ENCODE peak calls at places on chromosomes 16 and 17, in seven cellular contexts. One of them, this sample, is unnamed.

GRCh38 chr16:1545044-1545736 is 11.7 kb downstream of the TMEM204 start:
- DNase-seq in thoracic aorta: no peak
- DNase-seq in GM13977: no peak
- DNase-seq in Calu3: no peak
- DNase-seq in cardiac fibroblast: no peak
- DNase-seq in GM23338: no peak
- DNase-seq in foreskin fibroblast: no peak
- DNase-seq in this sample: no peak

GRCh38 chr17:12665263-12666210 is at the start of gene MYOCD:
- DNase-seq in thoracic aorta: peak; percentile 8
- DNase-seq in GM13977: peak; percentile 39
- DNase-seq in Calu3: peak; percentile 18
- DNase-seq in cardiac fibroblast: no peak
- DNase-seq in GM23338: peak; percentile 94
- DNase-seq in foreskin fibroblast: peak; percentile 37
- DNase-seq in this sample: no peak

GRCh38 chr16:1502092-1503004 is 9.2 kb downstream of the TELO2 start:
- DNase-seq in thoracic aorta: no peak
- DNase-seq in GM13977: no peak
- DNase-seq in Calu3: no peak
- DNase-seq in cardiac fibroblast: no peak
- DNase-seq in GM23338: no peak
- DNase-seq in foreskin fibroblast: no peak
- DNase-seq in this sample: no peak

GRCh38 chr16:85928411-85928820 is 29.5 kb downstream of the IRF8 start:
- DNase-seq in thoracic aorta: no peak
- DNase-seq in GM13977: no peak
- DNase-seq in Calu3: no peak
- DNase-seq in cardiac fibroblast: peak; percentile 40
- DNase-seq in GM23338: no peak
- DNase-seq in foreskin fibroblast: peak; percentile 76
- DNase-seq in this sample: no peak

GRCh38 chr17:2758870-2759269 is 9.4 kb upstream of the CCDC92B start:
- DNase-seq in thoracic aorta: no peak
- DNase-seq in GM13977: no peak
- DNase-seq in Calu3: no peak
- DNase-seq in cardiac fibroblast: no peak
- DNase-seq in GM23338: no peak
- DNase-seq in foreskin fibroblast: no peak
- DNase-seq in this sample: no peak

GRCh38 chr16:79167893-79168292 is 432.6 kb downstream of the MAF start:
- DNase-seq in thoracic aorta: no peak
- DNase-seq in GM13977: no peak
- DNase-seq in Calu3: no peak
- DNase-seq in cardiac fibroblast: no peak
- DNase-seq in GM23338: no peak
- DNase-seq in foreskin fibroblast: no peak
- DNase-seq in this sample: no peak

GRCh38 chr17:51475650-51476221 is 215.4 kb downstream of the UTP18 start:
- DNase-seq in thoracic aorta: no peak
- DNase-seq in GM13977: no peak
- DNase-seq in Calu3: no peak
- DNase-seq in cardiac fibroblast: no peak
- DNase-seq in GM23338: no peak
- DNase-seq in foreskin fibroblast: no peak
- DNase-seq in this sample: no peak

GRCh38 chr16:9139965-9140364 is 48.5 kb downstream of the HAPSTR1 start:
- DNase-seq in thoracic aorta: no peak
- DNase-seq in GM13977: peak; percentile 32
- DNase-seq in Calu3: peak; percentile 39
- DNase-seq in cardiac fibroblast: peak; percentile 41
- DNase-seq in GM23338: peak; percentile 86
- DNase-seq in foreskin fibroblast: no peak
- DNase-seq in this sample: no peak

GRCh38 chr16:88637797-88638196 is 575 bp upstream of the IL17C start:
- DNase-seq in thoracic aorta: no peak
- DNase-seq in GM13977: no peak
- DNase-seq in Calu3: no peak
- DNase-seq in cardiac fibroblast: no peak
- DNase-seq in GM23338: no peak
- DNase-seq in foreskin fibroblast: no peak
- DNase-seq in this sample: no peak

GRCh38 chr17:64003526-64004121 is 5.5 kb downstream of the PRR29 start:
- DNase-seq in thoracic aorta: no peak
- DNase-seq in GM13977: peak; percentile 3
- DNase-seq in Calu3: no peak
- DNase-seq in cardiac fibroblast: no peak
- DNase-seq in GM23338: no peak
- DNase-seq in foreskin fibroblast: no peak
- DNase-seq in this sample: no peak

GRCh38 chr16:55242667-55243066 is 81.3 kb upstream of the IRX6 start:
- DNase-seq in thoracic aorta: no peak
- DNase-seq in GM13977: no peak
- DNase-seq in Calu3: no peak
- DNase-seq in cardiac fibroblast: no peak
- DNase-seq in GM23338: peak; percentile 38
- DNase-seq in foreskin fibroblast: no peak
- DNase-seq in this sample: no peak

GRCh38 chr16:52861614-52862022 is 191.1 kb downstream of the CHD9NB start:
- DNase-seq in thoracic aorta: no peak
- DNase-seq in GM13977: no peak
- DNase-seq in Calu3: peak; percentile 61
- DNase-seq in cardiac fibroblast: peak; percentile 2
- DNase-seq in GM23338: peak; percentile 71
- DNase-seq in foreskin fibroblast: peak; percentile 1
- DNase-seq in this sample: no peak

GRCh38 chr17:50909765-50910661 is 43.9 kb upstream of the TOB1 start:
- DNase-seq in thoracic aorta: no peak
- DNase-seq in GM13977: no peak
- DNase-seq in Calu3: no peak
- DNase-seq in cardiac fibroblast: no peak
- DNase-seq in GM23338: no peak
- DNase-seq in foreskin fibroblast: no peak
- DNase-seq in this sample: no peak

GRCh38 chr17:57955183-57955952 is at the start of gene CUEDC1:
- DNase-seq in thoracic aorta: no peak
- DNase-seq in GM13977: peak; percentile 88
- DNase-seq in Calu3: peak; percentile 83
- DNase-seq in cardiac fibroblast: peak; percentile 71
- DNase-seq in GM23338: peak; percentile 76
- DNase-seq in foreskin fibroblast: peak; percentile 90
- DNase-seq in this sample: no peak
- TF ChIP-seq CTCF in thoracic aorta: peak; percentile 30
- TF ChIP-seq CTCF in GM13977: peak; percentile 43
- TF ChIP-seq CTCF in Calu3: peak; percentile 21
- TF ChIP-seq CTCF in cardiac fibroblast: peak; percentile 1
- TF ChIP-seq CTCF in GM23338: no peak
- TF ChIP-seq CTCF in foreskin fibroblast: peak; percentile 1
- TF ChIP-seq CTCF in this sample: no peak

DNA sequence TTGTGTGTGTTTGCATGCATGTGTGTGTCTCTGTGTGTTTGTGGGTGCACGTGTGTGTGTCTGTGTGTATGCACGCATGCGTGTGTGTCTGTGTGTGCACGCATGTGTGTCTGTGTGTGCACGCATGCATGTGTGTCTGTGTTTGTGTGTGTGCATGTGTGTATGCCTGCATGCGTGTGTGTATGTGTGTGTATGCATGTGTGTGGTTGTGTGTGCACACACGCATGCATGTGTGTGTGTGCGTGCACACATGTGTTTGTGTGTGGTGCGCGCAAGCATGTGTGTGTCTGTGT is 239.9 kb upstream of the TNRC6C start:
- DNase-seq in thoracic aorta: no peak
- DNase-seq in GM13977: no peak
- DNase-seq in Calu3: no peak
- DNase-seq in cardiac fibroblast: no peak
- DNase-seq in GM23338: no peak
- DNase-seq in foreskin fibroblast: no peak
- DNase-seq in this sample: no peak
- TF ChIP-seq CTCF in thoracic aorta: no peak
- TF ChIP-seq CTCF in GM13977: no peak
- TF ChIP-seq CTCF in Calu3: no peak
- TF ChIP-seq CTCF in cardiac fibroblast: no peak
- TF ChIP-seq CTCF in GM23338: no peak
- TF ChIP-seq CTCF in foreskin fibroblast: no peak
- TF ChIP-seq CTCF in this sample: no peak

GRCh38 chr17:74094651-74095050 is 108.8 kb upstream of the RPL38 start:
- DNase-seq in thoracic aorta: no peak
- DNase-seq in GM13977: no peak
- DNase-seq in Calu3: no peak
- DNase-seq in cardiac fibroblast: no peak
- DNase-seq in GM23338: no peak
- DNase-seq in foreskin fibroblast: no peak
- DNase-seq in this sample: no peak

GRCh38 chr17:74086992-74087391 is 116.5 kb upstream of the RPL38 start:
- DNase-seq in thoracic aorta: no peak
- DNase-seq in GM13977: no peak
- DNase-seq in Calu3: no peak
- DNase-seq in cardiac fibroblast: no peak
- DNase-seq in GM23338: no peak
- DNase-seq in foreskin fibroblast: no peak
- DNase-seq in this sample: no peak

GRCh38 chr17:74085434-74085833 is 118.0 kb upstream of the RPL38 start:
- DNase-seq in thoracic aorta: no peak
- DNase-seq in GM13977: no peak
- DNase-seq in Calu3: no peak
- DNase-seq in cardiac fibroblast: no peak
- DNase-seq in GM23338: peak; percentile 53
- DNase-seq in foreskin fibroblast: no peak
- DNase-seq in this sample: no peak

GRCh38 chr17:74089869-74090464 is 113.5 kb upstream of the RPL38 start:
- DNase-seq in thoracic aorta: no peak
- DNase-seq in GM13977: peak; percentile 74
- DNase-seq in Calu3: peak; percentile 87
- DNase-seq in cardiac fibroblast: peak; percentile 55
- DNase-seq in GM23338: peak; percentile 92
- DNase-seq in foreskin fibroblast: peak; percentile 3
- DNase-seq in this sample: no peak
- TF ChIP-seq CTCF in thoracic aorta: no peak
- TF ChIP-seq CTCF in GM13977: peak; percentile 93
- TF ChIP-seq CTCF in Calu3: peak; percentile 52
- TF ChIP-seq CTCF in cardiac fibroblast: peak; percentile 33
- TF ChIP-seq CTCF in GM23338: peak; percentile 96
- TF ChIP-seq CTCF in foreskin fibroblast: peak; percentile 40
- TF ChIP-seq CTCF in this sample: peak; percentile 57

GRCh38 chr16:4944333-4945281 is 7.7 kb upstream of the PPL start:
- DNase-seq in thoracic aorta: peak; percentile 89
- DNase-seq in GM13977: no peak
- DNase-seq in Calu3: peak; percentile 100
- DNase-seq in cardiac fibroblast: peak; percentile 99
- DNase-seq in GM23338: peak; percentile 66
- DNase-seq in foreskin fibroblast: peak; percentile 99
- DNase-seq in this sample: peak; percentile 94
- TF ChIP-seq CTCF in thoracic aorta: no peak
- TF ChIP-seq CTCF in GM13977: no peak
- TF ChIP-seq CTCF in Calu3: no peak
- TF ChIP-seq CTCF in cardiac fibroblast: no peak
- TF ChIP-seq CTCF in GM23338: no peak
- TF ChIP-seq CTCF in foreskin fibroblast: no peak
- TF ChIP-seq CTCF in this sample: no peak

GRCh38 chr17:30716461-30717289 is 107.8 kb downstream of the CRLF3 start:
- DNase-seq in thoracic aorta: no peak
- DNase-seq in GM13977: no peak
- DNase-seq in Calu3: no peak
- DNase-seq in cardiac fibroblast: peak; percentile 32
- DNase-seq in GM23338: peak; percentile 63
- DNase-seq in foreskin fibroblast: peak; percentile 38
- DNase-seq in this sample: no peak
- TF ChIP-seq CTCF in thoracic aorta: no peak
- TF ChIP-seq CTCF in GM13977: peak; percentile 42
- TF ChIP-seq CTCF in Calu3: peak; percentile 16
- TF ChIP-seq CTCF in cardiac fibroblast: peak; percentile 22
- TF ChIP-seq CTCF in GM23338: peak; percentile 43
- TF ChIP-seq CTCF in foreskin fibroblast: no peak
- TF ChIP-seq CTCF in this sample: peak; percentile 14

DNA sequence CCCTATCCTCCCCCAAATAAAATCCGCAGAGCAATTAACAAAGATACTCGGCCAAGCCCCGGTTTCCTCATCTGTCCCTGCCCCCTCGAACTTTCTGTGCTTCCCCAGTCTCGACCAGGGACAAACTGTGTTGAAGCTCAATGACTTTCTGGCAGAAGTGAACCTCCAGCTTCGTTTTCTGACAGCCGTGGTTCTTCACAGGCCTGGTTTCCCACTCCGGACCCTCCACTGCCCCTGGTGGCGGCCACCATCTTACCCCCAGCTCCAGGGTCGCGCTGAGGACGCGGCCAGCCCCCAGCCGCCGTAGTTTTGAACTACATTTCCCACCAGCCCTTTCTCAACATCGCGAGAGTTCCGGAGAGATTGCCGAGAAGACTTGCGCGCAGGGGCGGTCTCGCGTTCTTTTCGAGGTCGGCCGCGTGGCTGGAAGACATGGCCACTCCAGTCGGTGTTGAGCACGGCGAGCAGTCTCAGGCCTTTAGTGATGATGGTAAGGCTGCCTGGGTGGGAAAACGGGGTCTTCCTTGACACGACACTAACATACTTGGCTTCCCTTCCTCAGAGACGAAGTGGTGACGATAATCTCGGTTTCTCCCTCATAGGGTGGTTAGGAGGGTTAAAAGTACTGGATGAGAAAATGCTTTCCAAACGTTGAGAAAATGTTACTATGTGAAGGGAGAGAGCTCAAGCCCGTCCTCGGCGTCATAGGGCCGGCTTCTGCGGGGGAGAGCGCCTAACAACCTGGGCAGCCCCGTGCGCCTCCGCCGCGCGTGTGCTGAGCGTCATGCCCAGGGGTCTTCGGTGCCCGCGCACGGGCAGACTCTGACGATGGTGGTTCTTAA is 17.7 kb downstream of the PRCD start:
- DNase-seq in thoracic aorta: peak; percentile 88
- DNase-seq in GM13977: peak; percentile 91
- DNase-seq in Calu3: peak; percentile 97
- DNase-seq in cardiac fibroblast: peak; percentile 98
- DNase-seq in GM23338: peak; percentile 99
- DNase-seq in foreskin fibroblast: peak; percentile 98
- DNase-seq in this sample: peak; percentile 93
- TF ChIP-seq CTCF in thoracic aorta: peak; percentile 61
- TF ChIP-seq CTCF in GM13977: peak; percentile 55
- TF ChIP-seq CTCF in Calu3: peak; percentile 69
- TF ChIP-seq CTCF in cardiac fibroblast: peak; percentile 72
- TF ChIP-seq CTCF in GM23338: peak; percentile 60
- TF ChIP-seq CTCF in foreskin fibroblast: peak; percentile 53
- TF ChIP-seq CTCF in this sample: peak; percentile 55

DNA sequence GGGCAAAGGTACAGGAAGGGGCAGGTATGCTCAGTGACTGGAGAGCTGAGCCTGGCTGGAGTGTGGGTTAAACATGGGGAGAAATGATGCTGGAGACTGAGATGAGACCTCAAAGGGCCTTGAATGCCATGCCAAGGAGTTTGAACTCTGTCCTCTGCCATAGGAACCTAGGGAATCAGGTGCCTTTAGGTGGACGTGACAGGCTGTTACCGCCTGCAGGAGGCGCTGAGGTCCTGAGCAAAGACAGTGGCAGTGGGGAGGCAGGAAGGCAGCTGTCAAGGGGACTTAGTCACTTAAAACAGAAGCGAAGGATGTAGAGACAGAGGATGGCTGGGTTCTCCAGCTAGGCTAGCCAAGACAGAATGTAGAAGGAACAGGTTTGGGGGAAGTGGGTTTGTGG is 9.1 kb downstream of the PSMB3 start:
- DNase-seq in thoracic aorta: no peak
- DNase-seq in GM13977: no peak
- DNase-seq in Calu3: peak; percentile 73
- DNase-seq in cardiac fibroblast: peak; percentile 38
- DNase-seq in GM23338: peak; percentile 81
- DNase-seq in foreskin fibroblast: peak; percentile 70
- DNase-seq in this sample: no peak
- TF ChIP-seq CTCF in thoracic aorta: no peak
- TF ChIP-seq CTCF in GM13977: peak; percentile 44
- TF ChIP-seq CTCF in Calu3: peak; percentile 78
- TF ChIP-seq CTCF in cardiac fibroblast: peak; percentile 52
- TF ChIP-seq CTCF in GM23338: peak; percentile 79
- TF ChIP-seq CTCF in foreskin fibroblast: peak; percentile 49
- TF ChIP-seq CTCF in this sample: peak; percentile 42

This sample was measured in astrocyte of the cerebellum.